ENCODE peak calls at places on chromosomes 1 and 21, in ten cellular contexts. X is RWPE2; Q is nephron progenitor cell; H is H54; K is bronchial epithelial cell; E is hippocampal formation; A is thoracic aorta; O is GDM1; L is kidney epithelial cell; Z is CD8-positive, alpha-beta T cell. M is an unnamed sample.

GRCh38 chr21:15932681-15933200 is 203.0 kb downstream of the USP25 start:
- DNase-seq in X (no peak), Q (no peak), H (no peak), K (no peak), E (no peak), A (no peak), O (no peak), L (peak; percentile 83), Z (no peak), M (no peak)

GRCh38 chr1:199084293-199084692 is 445.5 kb downstream of the PTPRC start:
- DNase-seq in X (no peak), Q (no peak), H (no peak), K (no peak), E (no peak), A (no peak), O (no peak), L (no peak), Z (no peak), M (no peak)

GRCh38 chr1:110207831-110208230 is 2.3 kb upstream of the KCNC4 start:
- DNase-seq in X (no peak), Q (peak; percentile 87), H (peak; percentile 67), K (peak; percentile 35), E (no peak), A (no peak), O (peak; percentile 37), L (no peak), Z (peak; percentile 88), M (peak; percentile 17)

GRCh38 chr1:247287460-247287859 is 31.6 kb downstream of the VN1R5 start:
- DNase-seq in X (no peak), Q (no peak), H (no peak), K (no peak), E (no peak), A (no peak), O (no peak), L (no peak), Z (peak; percentile 43), M (no peak)

GRCh38 chr1:220818421-220819173 is 31.9 kb downstream of the MTARC1 start:
- DNase-seq in X (no peak), Q (no peak), H (peak; percentile 38), K (no peak), E (no peak), A (no peak), O (no peak), L (no peak), Z (no peak), M (no peak)

GRCh38 chr1:221921936-221922335 is 180.0 kb upstream of the DUSP10 start:
- DNase-seq in X (no peak), Q (no peak), H (no peak), K (peak; percentile 64), E (no peak), A (no peak), O (no peak), L (no peak), Z (no peak), M (no peak)

GRCh38 chr1:156492013-156492590 is 8.5 kb downstream of the MEF2D start:
- DNase-seq in X (peak; percentile 27), Q (no peak), H (no peak), K (no peak), E (no peak), A (no peak), O (no peak), L (no peak), Z (no peak), M (no peak)

GRCh38 chr1:218323568-218324225 is 21.4 kb upstream of the TGFB2 start:
- DNase-seq in X (no peak), Q (no peak), H (no peak), K (no peak), E (no peak), A (no peak), O (no peak), L (no peak), Z (no peak), M (no peak)

GRCh38 chr1:12159826-12160225 is 7.0 kb upstream of the TNFRSF1B start:
- DNase-seq in X (no peak), Q (no peak), H (no peak), K (peak; percentile 34), E (no peak), A (no peak), O (no peak), L (no peak), Z (no peak), M (no peak)

GRCh38 chr1:232684331-232685105 is 54.6 kb upstream of the SIPA1L2 start:
- DNase-seq in X (no peak), Q (no peak), H (peak; percentile 15), K (peak; percentile 75), E (no peak), A (no peak), O (no peak), L (no peak), Z (no peak), M (no peak)

GRCh38 chr1:20724364-20725188 is 6.8 kb upstream of the KIF17 start:
- DNase-seq in X (no peak), Q (no peak), H (no peak), K (no peak), E (no peak), A (no peak), O (no peak), L (no peak), Z (peak; percentile 37), M (no peak)

GRCh38 chr1:64087768-64088167 is 115.7 kb upstream of the UBE2U start:
- DNase-seq in X (no peak), Q (no peak), H (no peak), K (peak; percentile 62), E (no peak), A (no peak), O (no peak), L (no peak), Z (no peak), M (no peak)

GRCh38 chr1:91569411-91570104 is 68.9 kb downstream of the CDC7 start:
- DNase-seq in X (peak; percentile 68), Q (no peak), H (peak; percentile 64), K (peak; percentile 96), E (no peak), A (peak; percentile 77), O (no peak), L (peak; percentile 60), Z (no peak), M (no peak)

GRCh38 chr1:196160066-196160795 is 448.0 kb downstream of the KCNT2 start:
- DNase-seq in X (no peak), Q (no peak), H (no peak), K (peak; percentile 88), E (no peak), A (no peak), O (no peak), L (no peak), Z (no peak), M (no peak)

GRCh38 chr21:18350216-18350615 is 53.4 kb downstream of the TMPRSS15 start:
- DNase-seq in X (no peak), Q (no peak), H (no peak), K (no peak), E (no peak), A (no peak), O (no peak), L (no peak), Z (no peak), M (no peak)

GRCh38 chr1:39106949-39107740 is 81.0 kb downstream of the NDUFS5 start:
- DNase-seq in X (no peak), Q (no peak), H (peak; percentile 45), K (no peak), E (no peak), A (no peak), O (no peak), L (no peak), Z (no peak), M (no peak)

GRCh38 chr1:161259765-161260164 is 1.2 kb downstream of the PCP4L1 start:
- DNase-seq in X (no peak), Q (no peak), H (no peak), K (no peak), E (no peak), A (no peak), O (no peak), L (no peak), Z (no peak), M (no peak)

GRCh38 chr1:70146488-70146887 is 58.9 kb downstream of the LRRC40 start:
- DNase-seq in X (no peak), Q (no peak), H (no peak), K (peak; percentile 80), E (no peak), A (no peak), O (no peak), L (no peak), Z (no peak), M (no peak)

GRCh38 chr1:198155253-198155652 is 1.5 kb upstream of the NEK7 start:
- DNase-seq in X (no peak), Q (no peak), H (peak; percentile 42), K (peak; percentile 48), E (no peak), A (no peak), O (no peak), L (no peak), Z (no peak), M (no peak)

GRCh38 chr1:220300442-220301121 is 28.3 kb upstream of the RAB3GAP2 start:
- DNase-seq in X (no peak), Q (peak; percentile 21), H (peak; percentile 69), K (peak; percentile 87), E (peak; percentile 48), A (peak; percentile 71), O (no peak), L (peak; percentile 90), Z (no peak), M (no peak)

GRCh38 chr1:218553197-218553596 is 208.1 kb downstream of the TGFB2 start:
- DNase-seq in X (no peak), Q (no peak), H (no peak), K (no peak), E (no peak), A (no peak), O (no peak), L (no peak), Z (no peak), M (no peak)

GRCh38 chr21:29342394-29342957 is 43.8 kb downstream of the BACH1 start:
- DNase-seq in X (peak; percentile 86), Q (no peak), H (peak; percentile 69), K (peak; percentile 95), E (no peak), A (peak; percentile 22), O (no peak), L (peak; percentile 55), Z (no peak), M (peak; percentile 96)

GRCh38 chr1:167650266-167651160 is 20.5 kb downstream of the RCSD1 start:
- DNase-seq in X (no peak), Q (no peak), H (no peak), K (no peak), E (no peak), A (no peak), O (peak; percentile 66), L (no peak), Z (no peak), M (no peak)

GRCh38 chr1:181090653-181091126 is 2.2 kb downstream of the IER5 start:
- DNase-seq in X (no peak), Q (no peak), H (no peak), K (peak; percentile 77), E (no peak), A (no peak), O (no peak), L (no peak), Z (no peak), M (no peak)

GRCh38 chr1:89996415-89997110 is 1.7 kb downstream of the ZNF326 start:
- DNase-seq in X (no peak), Q (no peak), H (no peak), K (no peak), E (no peak), A (no peak), O (no peak), L (no peak), Z (no peak), M (no peak)

M was measured in SW 1271.